ENCODE peak calls at places on chromosomes 16 and 17, in six cellular contexts. L, H, F, Q, A and O are unnamed samples.
A peak's percentile ranks its signal among the peaks of the same experiment; 100 is the strongest.

GRCh38 chr17:43545383-43545632 is 832 bp downstream of the ETV4 start:
- DNase-seq in F (no peak), H (no peak), Q (no peak), L (no peak), A (peak; percentile 20), O (peak; percentile 29)

GRCh38 chr16:72939247-72939646 is 108.7 kb downstream of the ZFHX3 start:
- DNase-seq in A (peak; percentile 76), F (peak; percentile 50), L (no peak), Q (peak; percentile 79), H (peak; percentile 56), O (peak; percentile 41)

GRCh38 chr16:47584464-47585225 is 123.5 kb downstream of the PHKB start:
- DNase-seq in H (no peak), F (no peak), A (no peak), L (no peak), Q (no peak), O (no peak)

GRCh38 chr17:1997587-1998425 is 27.3 kb downstream of the RTN4RL1 start:
- DNase-seq in Q (no peak), H (peak; percentile 60), F (peak; percentile 60), L (no peak), A (no peak), O (no peak)

GRCh38 chr17:8126306-8127066 is 2.6 kb upstream of the HES7 start:
- DNase-seq in L (no peak), Q (no peak), F (no peak), H (peak; percentile 37), A (no peak), O (no peak)

GRCh38 chr16:179431-179830 is 828 bp upstream of the HBQ1 start:
- DNase-seq in A (no peak), F (no peak), Q (no peak), L (no peak), H (no peak), O (no peak)

GRCh38 chr17:74519951-74520553 is 11.2 kb downstream of the CD300LB start:
- DNase-seq in A (no peak), H (no peak), L (no peak), F (no peak), Q (no peak), O (no peak)

GRCh38 chr17:39208893-39209292 is 8.8 kb downstream of the RPL19 start:
- DNase-seq in L (no peak), H (no peak), A (no peak), Q (no peak), F (no peak), O (no peak)

GRCh38 chr17:37138726-37139125 is 190.0 kb downstream of the AATF start:
- DNase-seq in L (no peak), A (no peak), H (no peak), Q (no peak), F (no peak), O (no peak)

GRCh38 chr17:82007495-82008257 is 15.0 kb downstream of the CENPX start:
- DNase-seq in Q (no peak), F (no peak), H (no peak), L (no peak), A (no peak), O (no peak)

GRCh38 chr17:14050616-14051015 is 18.7 kb upstream of the COX10 start:
- DNase-seq in Q (no peak), A (no peak), F (no peak), H (no peak), L (no peak), O (no peak)

GRCh38 chr16:3028716-3029319 is 5.0 kb downstream of the THOC6 start:
- DNase-seq in Q (no peak), A (no peak), F (no peak), H (no peak), L (no peak), O (no peak)

GRCh38 chr16:26645629-26646028 is 421.1 kb upstream of the C16orf82 start:
- DNase-seq in Q (no peak), A (no peak), H (no peak), L (no peak), F (peak; percentile 15), O (no peak)

GRCh38 chr17:39754161-39754957 is 16.6 kb downstream of the GRB7 start:
- DNase-seq in A (peak; percentile 93), L (peak; percentile 73), Q (peak; percentile 95), F (peak; percentile 92), H (peak; percentile 89), O (peak; percentile 91)

GRCh38 chr16:87703071-87703470 is 62.7 kb downstream of the KLHDC4 start:
- DNase-seq in H (no peak), F (no peak), Q (no peak), A (no peak), L (no peak), O (no peak)
- H3K27ac ChIP-seq in H (no peak overlapping the region), F (no peak overlapping the region), Q (no peak overlapping the region), A (no peak overlapping the region), L (no peak overlapping the region), O (no peak overlapping the region)

DNA sequence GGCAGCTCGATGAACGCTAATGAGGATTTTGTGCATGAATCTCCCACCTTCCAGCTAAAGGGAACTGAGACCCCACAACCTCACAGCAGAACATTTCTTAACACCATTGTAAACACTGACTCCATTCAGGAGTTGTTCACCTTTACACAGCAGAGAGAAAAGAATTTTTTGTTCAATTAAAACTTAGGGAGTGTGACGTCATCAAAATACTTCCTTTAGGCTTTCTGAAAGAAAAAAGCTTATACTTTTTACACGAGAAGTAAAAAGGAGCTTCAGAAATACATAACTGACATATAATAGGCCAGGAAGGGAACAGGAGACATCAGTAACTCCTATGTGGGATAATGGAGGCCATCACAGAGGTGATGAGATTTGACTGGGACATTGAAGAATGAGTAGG is 98.1 kb upstream of the AXIN2 start:
- DNase-seq in Q (no peak), F (no peak), H (no peak), L (no peak), A (no peak), O (no peak)
- TF ChIP-seq CTCF in Q (no peak), F (no peak), H (no peak), L (no peak), A (no peak), O (no peak)

DNA sequence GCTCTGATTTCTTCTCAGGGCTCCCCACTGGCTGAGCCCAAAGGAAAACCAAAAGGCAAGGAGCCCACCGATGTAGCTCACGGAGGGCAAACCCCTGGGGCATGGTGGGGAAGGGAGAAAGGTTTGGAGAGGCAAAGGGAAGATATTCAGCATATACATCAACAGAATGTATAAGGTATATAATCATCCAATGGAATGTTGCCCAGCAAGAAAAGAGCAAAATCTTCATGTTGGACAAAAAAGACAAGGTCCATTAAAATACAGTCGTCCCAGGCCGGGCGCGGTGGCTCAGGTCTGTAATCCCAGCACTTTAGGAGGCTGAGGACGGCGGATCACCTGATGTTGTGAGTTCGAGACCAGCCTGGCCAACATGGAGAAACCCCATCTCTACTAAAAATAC is 1.6 kb downstream of the CPPED1 start:
- DNase-seq in H (no peak), L (no peak), F (no peak), Q (no peak), A (no peak), O (no peak)
- H3K27ac ChIP-seq in H (no peak overlapping the region), L (no peak overlapping the region), F (peak overlapping the region; percentile 20), Q (no peak overlapping the region), A (no peak overlapping the region), O (peak overlapping the region; percentile 2)

DNA sequence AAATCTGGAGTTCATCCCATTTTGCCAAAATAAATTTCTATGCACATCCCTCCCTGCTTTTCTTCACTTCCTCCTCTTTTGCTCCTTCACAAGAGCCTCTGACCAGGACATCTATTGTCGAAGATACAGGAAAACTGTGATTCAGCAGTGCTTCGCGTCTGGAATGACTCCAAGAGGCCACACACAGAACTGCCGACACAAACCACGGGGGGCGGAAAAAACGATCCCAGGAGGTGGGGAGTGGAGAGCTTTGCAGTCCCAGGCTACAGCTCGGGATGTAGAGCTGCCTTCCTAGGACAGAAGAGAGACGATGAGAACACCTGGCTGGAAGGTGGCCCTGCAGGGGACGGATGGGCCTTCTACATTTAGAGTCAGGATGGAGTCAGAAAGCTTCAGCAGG is 102.8 kb downstream of the XYLT1 start:
- DNase-seq in A (peak; percentile 72), F (no peak), Q (peak; percentile 78), H (no peak), L (no peak), O (no peak)
- TF ChIP-seq CTCF in A (peak; percentile 28), F (peak; percentile 56), Q (peak; percentile 25), H (no peak), L (no peak), O (no peak)

GRCh38 chr16:68134644-68135043 is 49.5 kb downstream of the NFATC3 start:
- DNase-seq in H (no peak), F (no peak), Q (no peak), A (no peak), L (no peak), O (no peak)

GRCh38 chr16:68126395-68126794 is 41.2 kb downstream of the NFATC3 start:
- DNase-seq in Q (no peak), L (no peak), A (no peak), F (no peak), H (no peak), O (no peak)

GRCh38 chr16:68130520-68130919 is 45.4 kb downstream of the NFATC3 start:
- DNase-seq in Q (no peak), F (no peak), L (no peak), H (no peak), A (no peak), O (no peak)

GRCh38 chr16:68131813-68132706 is 46.9 kb downstream of the NFATC3 start:
- DNase-seq in L (no peak), A (no peak), Q (no peak), F (no peak), H (no peak), O (no peak)

GRCh38 chr16:68128577-68129305 is 43.6 kb downstream of the NFATC3 start:
- DNase-seq in L (no peak), A (peak; percentile 23), Q (no peak), H (peak; percentile 15), F (no peak), O (no peak)
- H3K27ac ChIP-seq in L (no peak overlapping the region), A (peak overlapping the region; percentile 25), Q (no peak overlapping the region), H (peak overlapping the region; percentile 66), F (no peak overlapping the region), O (peak overlapping the region; percentile 68)

GRCh38 chr16:85227924-85228462 is 115.7 kb upstream of the CIBAR2 start:
- DNase-seq in H (no peak), F (peak; percentile 68), A (peak; percentile 76), Q (peak; percentile 77), L (no peak), O (no peak)
- TF ChIP-seq CTCF in H (no peak), F (peak; percentile 33), A (peak; percentile 19), Q (no peak), L (no peak), O (no peak)

DNA sequence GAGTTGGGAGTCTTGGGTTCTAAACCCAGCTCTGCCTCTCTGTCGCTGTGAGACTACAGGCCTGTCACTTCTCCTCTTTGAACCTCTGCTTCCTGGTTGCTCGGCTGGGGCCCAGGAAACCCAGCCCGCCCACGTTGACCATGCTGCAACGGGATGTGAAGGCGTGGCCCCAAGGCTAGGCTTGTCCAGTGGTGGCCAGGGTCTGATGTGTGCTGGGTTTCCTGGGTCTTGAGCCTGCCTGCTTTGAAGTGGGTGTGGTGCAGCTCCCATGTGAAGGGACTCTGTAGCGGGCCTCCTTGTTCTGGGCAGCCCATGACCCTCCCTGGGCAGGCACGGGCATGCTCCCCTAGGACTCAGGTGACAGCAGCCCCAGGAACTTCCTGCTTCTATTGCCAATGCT is 82.3 kb downstream of the SDR42E1 start:
- DNase-seq in A (no peak), Q (no peak), F (no peak), L (no peak), H (no peak), O (no peak)
- H3K27ac ChIP-seq in A (no peak overlapping the region), Q (no peak overlapping the region), F (no peak overlapping the region), L (peak overlapping the region; percentile 39), H (no peak overlapping the region), O (no peak overlapping the region)

GRCh38 chr16:2022723-2023097 is 3.1 kb downstream of the NPW start:
- DNase-seq in L (no peak), H (peak; percentile 43), A (peak; percentile 70), Q (no peak), F (no peak), O (no peak)
- TF ChIP-seq CTCF in L (no peak), H (no peak), A (no peak), Q (no peak), F (no peak), O (no peak)